ENCODE peak calls at places on chromosomes 7 and 10, in nine cellular contexts. X is NCI-H345; J is dermis blood vessel endothelial cell; E is fibroblast of the aortic adventitia; F is fibroblast of lung; Z is psoas muscle; C is activated CD4-positive, alpha-beta T cell treated with anti-CD3 and anti-CD28 coated beads, Interleukin-2, amount 50 U/mL, for 1 hour; A is HEK293T; M is HuH-7. R is an unnamed sample.

GRCh38 chr7:77200542-77200941 is 923 bp upstream of the FGL2 start:
- DNase-seq in E (no peak), M (no peak), J (no peak), A (no peak), Z (no peak), X (no peak), C (no peak), F (no peak), R (no peak)

GRCh38 chr7:26321440-26321839 is 29.8 kb downstream of the SNX10 start:
- DNase-seq in J (peak; percentile 42), F (no peak), Z (no peak), E (no peak), A (no peak), X (no peak), M (no peak), C (no peak), R (peak; percentile 23)

GRCh38 chr10:1643911-1644810 is 93.2 kb downstream of the ADARB2 start:
- DNase-seq in M (no peak), A (no peak), Z (no peak), J (no peak), E (no peak), X (peak; percentile 15), F (no peak), C (no peak), R (no peak)

GRCh38 chr7:3753868-3754267 is 452.8 kb downstream of the SDK1 start:
- DNase-seq in M (no peak), J (no peak), C (no peak), A (no peak), E (no peak), Z (no peak), X (no peak), F (no peak), R (no peak)

GRCh38 chr10:28823501-28824075 is 146.3 kb downstream of the BAMBI start:
- DNase-seq in C (no peak), A (no peak), E (no peak), Z (no peak), J (no peak), M (no peak), X (no peak), F (no peak), R (no peak)

GRCh38 chr7:43625453-43625852 is 42.5 kb downstream of the STK17A start:
- DNase-seq in Z (no peak), X (no peak), A (no peak), C (peak; percentile 29), M (no peak), J (no peak), E (no peak), F (no peak), R (no peak)

GRCh38 chr10:73838827-73839226 is 27.4 kb upstream of the NDST2 start:
- DNase-seq in A (no peak), Z (no peak), E (peak; percentile 44), F (peak; percentile 52), J (no peak), M (no peak), C (no peak), X (no peak), R (no peak)

GRCh38 chr10:114349505-114350211 is 54.6 kb downstream of the AFAP1L2 start:
- DNase-seq in J (no peak), F (no peak), C (no peak), Z (no peak), M (no peak), A (no peak), E (no peak), X (no peak), R (no peak)

GRCh38 chr10:104435822-104436221 is 82.2 kb downstream of the CFAP58 start:
- DNase-seq in A (no peak), C (no peak), E (peak; percentile 13), J (no peak), X (no peak), F (no peak), Z (no peak), M (no peak), R (no peak)

GRCh38 chr10:1939016-1939415 is 201.7 kb upstream of the ADARB2 start:
- DNase-seq in F (no peak), Z (no peak), J (no peak), M (no peak), C (peak; percentile 68), A (no peak), X (no peak), E (no peak), R (no peak)

GRCh38 chr7:105678811-105679495 is 97.7 kb upstream of the EFCAB10 start:
- DNase-seq in C (no peak), E (peak; percentile 88), A (no peak), Z (peak; percentile 88), J (peak; percentile 65), F (peak; percentile 68), M (no peak), X (no peak), R (peak; percentile 69)

GRCh38 chr7:37425504-37425903 is 23.2 kb downstream of the ELMO1 start:
- DNase-seq in Z (no peak), X (no peak), J (no peak), F (no peak), C (no peak), M (no peak), A (no peak), E (no peak), R (no peak)

GRCh38 chr10:103510791-103511757 is 17.6 kb downstream of the NEURL1 start:
- DNase-seq in F (no peak), E (no peak), J (no peak), Z (no peak), X (no peak), C (no peak), M (no peak), A (no peak), R (no peak)

GRCh38 chr7:157309990-157310668 is 26.7 kb upstream of the DNAJB6 start:
- DNase-seq in E (peak; percentile 89), M (no peak), J (peak; percentile 62), Z (no peak), X (no peak), A (no peak), F (peak; percentile 85), C (no peak), R (peak; percentile 28)

GRCh38 chr10:13957856-13958255 is 371.1 kb downstream of the PRPF18 start:
- DNase-seq in X (no peak), M (no peak), Z (no peak), J (no peak), F (no peak), A (no peak), E (no peak), C (no peak), R (no peak)

GRCh38 chr7:674454-675410 is 51.8 kb upstream of the DNAAF5 start:
- DNase-seq in Z (no peak), F (no peak), A (no peak), E (no peak), C (no peak), J (peak; percentile 65), X (no peak), M (no peak), R (no peak)

GRCh38 chr10:9302142-9302746 is 1247.8 kb downstream of the GATA3 start:
- DNase-seq in J (peak; percentile 73), Z (no peak), X (peak; percentile 26), C (no peak), A (peak; percentile 32), E (peak; percentile 74), F (peak; percentile 69), M (peak; percentile 27), R (peak; percentile 79)

GRCh38 chr7:101367676-101368075 is 5.0 kb downstream of the COL26A1 start:
- DNase-seq in X (no peak), Z (no peak), F (no peak), M (no peak), E (no peak), J (no peak), C (no peak), A (no peak), R (no peak)

GRCh38 chr10:118979661-118980060 is 49.9 kb upstream of the NANOS1 start:
- DNase-seq in M (no peak), Z (no peak), F (no peak), A (no peak), E (no peak), J (no peak), C (no peak), X (no peak), R (no peak)

GRCh38 chr7:51426163-51426562 is 109.6 kb upstream of the COBL start:
- DNase-seq in J (no peak), E (no peak), A (no peak), C (no peak), X (no peak), Z (no peak), M (no peak), F (no peak), R (no peak)

GRCh38 chr7:151073990-151074389 is 6.6 kb downstream of the FASTK start:
- DNase-seq in E (no peak), M (no peak), Z (no peak), C (no peak), A (no peak), X (no peak), J (no peak), F (no peak), R (no peak)

GRCh38 chr7:143008007-143008901 is 18.7 kb downstream of the OR9A2 start:
- DNase-seq in J (peak; percentile 87), E (peak; percentile 72), A (peak; percentile 59), F (peak; percentile 65), X (peak; percentile 76), M (peak; percentile 72), C (peak; percentile 83), Z (peak; percentile 87), R (peak; percentile 62)

GRCh38 chr10:34854147-34854601 is 39.1 kb upstream of the PARD3 start:
- DNase-seq in A (no peak), F (peak; percentile 62), J (peak; percentile 59), E (peak; percentile 61), X (no peak), M (no peak), Z (no peak), C (no peak), R (peak; percentile 53)

GRCh38 chr7:108083980-108084379 is 46.2 kb downstream of the LAMB4 start:
- DNase-seq in C (no peak), Z (no peak), A (no peak), F (no peak), X (no peak), M (no peak), J (peak; percentile 53), E (peak; percentile 26), R (peak; percentile 51)

GRCh38 chr10:62744136-62744535 is 60.4 kb upstream of the ADO start:
- DNase-seq in E (peak; percentile 18), M (no peak), Z (no peak), A (no peak), X (no peak), C (no peak), J (no peak), F (peak; percentile 29), R (no peak)

GRCh38 chr7:130298927-130299326 is 6.0 kb downstream of the CPA4 start:
- DNase-seq in Z (no peak), X (no peak), J (no peak), A (no peak), M (no peak), F (no peak), C (no peak), E (no peak), R (no peak)

GRCh38 chr10:96374004-96374403 is 15.2 kb upstream of the OPALIN start:
- DNase-seq in A (no peak), F (no peak), Z (no peak), E (no peak), C (no peak), M (no peak), X (no peak), J (no peak), R (no peak)

GRCh38 chr10:127014671-127015070 is 109.4 kb downstream of the DOCK1 start:
- DNase-seq in J (no peak), M (no peak), C (no peak), E (no peak), Z (no peak), F (no peak), X (no peak), A (no peak), R (no peak)

GRCh38 chr10:83801983-83802382 is 337.3 kb upstream of the GHITM start:
- DNase-seq in J (no peak), A (no peak), F (no peak), C (no peak), M (no peak), E (no peak), Z (no peak), X (no peak), R (no peak)

GRCh38 chr10:86164912-86165311 is 201.7 kb downstream of the GRID1 start:
- DNase-seq in J (no peak), X (no peak), M (no peak), C (no peak), F (no peak), Z (no peak), A (no peak), E (no peak), R (no peak)

GRCh38 chr7:127822822-127823508 is 171.0 kb downstream of the SND1 start:
- DNase-seq in Z (no peak), F (no peak), C (no peak), A (no peak), M (no peak), E (no peak), J (peak; percentile 43), X (no peak), R (no peak)

R was measured in endothelial cell of umbilical vein.